ENCODE peak calls at places on chromosomes 6 and 20, in five cellular contexts. G is HCT116, H is stomach, Y is GM23338, O is upper lobe of left lung. I is an unnamed sample.

GRCh38 chr6:116840091-116840490 is 11.2 kb upstream of the GPRC6A start:
- DNase-seq in G (no peak), O (no peak), H (no peak), Y (no peak), I (no peak)

GRCh38 chr6:104357928-104358327 is 501.8 kb downstream of the HACE1 start:
- DNase-seq in G (no peak), H (no peak), O (no peak), Y (no peak), I (no peak)

GRCh38 chr20:46130534-46130933 is 12.4 kb downstream of the CD40 start:
- DNase-seq in H (no peak), Y (no peak), G (no peak), O (no peak), I (no peak)

GRCh38 chr20:64242797-64243475 is 12.6 kb upstream of the PCMTD2 start:
- DNase-seq in Y (no peak), H (no peak), G (no peak), O (no peak), I (no peak)

GRCh38 chr6:157517601-157518359 is 136.8 kb downstream of the ZDHHC14 start:
- DNase-seq in Y (no peak), H (no peak), G (no peak), O (peak; percentile 36), I (no peak)

GRCh38 chr20:51985013-51985415 is 182.7 kb upstream of the SALL4 start:
- DNase-seq in H (no peak), G (peak; percentile 72), O (no peak), Y (peak; percentile 62), I (no peak)

GRCh38 chr6:67221226-67221625 is 1413.9 kb upstream of the ADGRB3 start:
- DNase-seq in Y (no peak), G (no peak), H (no peak), O (no peak), I (no peak)

GRCh38 chr20:5643936-5644335 is 106.3 kb upstream of the SHLD1 start:
- DNase-seq in G (no peak), Y (no peak), O (no peak), H (no peak), I (no peak)

GRCh38 chr6:148128014-148128730 is 214.5 kb upstream of the SASH1 start:
- DNase-seq in G (no peak), H (no peak), O (no peak), Y (no peak), I (no peak)

GRCh38 chr20:37804584-37805566 is 98.1 kb upstream of the VSTM2L start:
- DNase-seq in O (no peak), H (no peak), G (no peak), Y (no peak), I (peak; percentile 10)

GRCh38 chr6:52352239-52353008 is 9.5 kb upstream of the PAQR8 start:
- DNase-seq in H (peak; percentile 47), Y (peak; percentile 16), G (peak; percentile 82), O (no peak), I (no peak)

GRCh38 chr6:26532699-26533523 is 5.3 kb upstream of the HMGN4 start:
- DNase-seq in G (peak; percentile 83), O (peak; percentile 38), H (peak; percentile 89), Y (peak; percentile 89), I (peak; percentile 36)

GRCh38 chr6:147676468-147676867 is 168.0 kb downstream of the SAMD5 start:
- DNase-seq in Y (no peak), G (no peak), O (no peak), H (no peak), I (no peak)

GRCh38 chr6:34114695-34115395 is 31.0 kb downstream of the GRM4 start:
- DNase-seq in O (no peak), H (no peak), Y (no peak), G (no peak), I (no peak)

GRCh38 chr6:149887343-149887742 is 10.6 kb downstream of the RAET1E start:
- DNase-seq in G (no peak), Y (no peak), H (no peak), O (no peak), I (no peak)

GRCh38 chr20:35952480-35953410 is 1.6 kb downstream of the SCAND1 start:
- DNase-seq in O (no peak), Y (peak; percentile 21), G (no peak), H (no peak), I (no peak)
- TF ChIP-seq POLR2AphosphoS5 in O (no peak), Y (peak; percentile 34), G (no peak), H (no peak), I (peak; percentile 38)

DNA sequence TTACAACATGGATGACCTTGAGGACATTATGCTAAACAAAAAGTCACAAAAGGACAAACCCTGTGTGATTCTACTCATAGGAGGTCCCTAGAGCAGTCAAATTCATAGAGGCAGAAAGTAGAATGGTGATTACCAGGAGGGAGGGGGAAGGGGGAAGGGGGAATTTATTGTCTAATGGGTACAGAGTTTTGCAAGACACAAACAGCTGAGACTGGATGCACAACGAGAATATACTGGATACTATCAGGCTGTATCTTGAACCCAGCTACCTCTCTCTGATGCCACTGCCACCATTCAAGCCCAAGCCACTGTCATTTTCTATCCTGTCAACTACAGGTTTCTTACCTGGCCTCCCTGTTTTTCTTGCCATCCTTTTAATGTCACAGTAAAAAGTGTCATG is 252.3 kb downstream of the ATXN1 start:
- DNase-seq in G (no peak), O (no peak), Y (no peak), H (no peak), I (no peak)
- TF ChIP-seq POLR2AphosphoS5 in G (no peak), O (no peak), Y (no peak), H (no peak), I (no peak)

DNA sequence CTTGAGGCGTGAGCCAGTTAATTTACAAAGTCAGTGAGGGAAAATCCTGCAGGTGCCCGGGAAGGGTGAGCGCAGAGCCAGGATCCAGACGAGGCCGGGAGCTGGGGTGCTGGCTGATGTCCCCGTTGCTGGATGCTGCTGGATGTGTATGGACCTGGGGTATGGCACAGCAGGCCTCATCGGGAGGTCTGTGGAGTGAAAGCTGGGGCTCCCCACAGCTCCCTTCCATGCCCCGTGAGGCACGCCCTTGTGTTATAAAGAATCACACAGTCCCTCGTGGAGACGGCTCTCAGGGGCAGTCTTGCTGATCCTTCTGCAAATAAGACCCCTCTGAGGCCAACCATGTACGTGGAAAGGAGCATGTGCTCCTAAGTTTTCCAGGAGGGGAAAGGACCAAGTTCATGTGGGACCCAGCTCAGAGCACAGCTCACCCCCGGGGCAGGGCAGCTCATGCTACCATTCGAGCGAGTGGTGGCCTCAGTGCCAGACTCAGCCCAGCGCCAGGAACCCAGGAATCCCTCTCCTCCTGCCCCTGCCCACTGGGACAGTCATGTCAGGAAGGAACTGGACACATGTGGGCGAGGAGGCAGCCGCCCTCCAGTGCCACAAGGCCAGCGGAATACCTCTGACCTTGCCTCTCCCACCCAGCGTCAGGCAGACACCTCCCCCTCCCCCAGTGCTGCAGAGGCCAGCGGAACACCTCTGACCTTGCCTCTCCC is 97.5 kb downstream of the CDH4 start:
- DNase-seq in O (no peak), Y (no peak), G (no peak), H (no peak), I (no peak)
- TF ChIP-seq POLR2AphosphoS5 in O (no peak), Y (no peak), G (no peak), H (no peak), I (no peak)

GRCh38 chr6:38045701-38046305 is 226.3 kb downstream of the ZFAND3 start:
- DNase-seq in Y (no peak), O (no peak), H (no peak), G (no peak), I (no peak)

GRCh38 chr6:38052035-38052434 is 232.5 kb downstream of the ZFAND3 start:
- DNase-seq in Y (no peak), O (no peak), G (no peak), H (no peak), I (no peak)

GRCh38 chr6:38043259-38043753 is 223.8 kb downstream of the ZFAND3 start:
- DNase-seq in H (no peak), O (no peak), G (no peak), Y (no peak), I (no peak)

GRCh38 chr6:38047562-38047961 is 228.0 kb downstream of the ZFAND3 start:
- DNase-seq in G (no peak), O (no peak), H (no peak), Y (no peak), I (no peak)
- TF ChIP-seq POLR2AphosphoS5 in G (no peak), O (no peak), H (no peak), Y (no peak), I (no peak)